ENCODE peak calls at places on chromosomes 7 and 10, in nine cellular contexts. Z, E, L, V, N, C, H, R and K are unnamed samples.

GRCh38 chr10:48444861-48445841 is 138.7 kb downstream of the MAPK8 start:
- DNase-seq in Z (peak), E (no peak), L (no peak), V (no peak), N (no peak), C (peak), H (peak), R (peak), K (peak)

GRCh38 chr10:47165711-47166404 is 134.1 kb upstream of the GDF10 start:
- DNase-seq in Z (peak), E (peak), L (peak), V (peak), N (peak), C (no peak), H (no peak), R (no peak), K (peak)

GRCh38 chr7:139294951-139295555 is 46.1 kb upstream of the FMC1 start:
- DNase-seq in Z (no peak), E (no peak), L (no peak), V (no peak), N (no peak), C (no peak), H (no peak), R (no peak), K (no peak)

GRCh38 chr7:24143547-24143946 is 140.4 kb upstream of the NPY start:
- DNase-seq in Z (no peak), E (no peak), L (no peak), V (no peak), N (no peak), C (no peak), H (no peak), R (no peak), K (no peak)

GRCh38 chr7:144407266-144407931 is 3.9 kb upstream of the NOBOX start:
- DNase-seq in Z (no peak), E (peak), L (no peak), V (no peak), N (no peak), C (no peak), H (no peak), R (no peak), K (no peak)

GRCh38 chr10:84267503-84268126 is 22.8 kb downstream of the RGR start:
- DNase-seq in Z (no peak), E (no peak), L (peak), V (peak), N (no peak), C (peak), H (peak), R (peak), K (no peak)

GRCh38 chr7:8190121-8190895 is 71.7 kb downstream of the ICA1 start:
- DNase-seq in Z (no peak), E (peak), L (peak), V (peak), N (no peak), C (no peak), H (peak), R (peak), K (no peak)

GRCh38 chr10:126843299-126843934 is 61.8 kb upstream of the DOCK1 start:
- DNase-seq in Z (no peak), E (no peak), L (no peak), V (peak), N (no peak), C (no peak), H (no peak), R (no peak), K (no peak)

GRCh38 chr7:70764004-70764691 is 367.8 kb upstream of the GALNT17 start:
- DNase-seq in Z (no peak), E (no peak), L (no peak), V (no peak), N (no peak), C (no peak), H (no peak), R (no peak), K (no peak)

GRCh38 chr7:110130669-110131068 is 960.3 kb upstream of the LRRN3 start:
- DNase-seq in Z (no peak), E (no peak), L (no peak), V (no peak), N (no peak), C (no peak), H (peak), R (no peak), K (no peak)

GRCh38 chr7:29839302-29839701 is 33.0 kb downstream of the WIPF3 start:
- DNase-seq in Z (no peak), E (no peak), L (peak), V (peak), N (peak), C (peak), H (peak), R (no peak), K (no peak)

GRCh38 chr10:92832121-92832520 is 16.2 kb upstream of the EXOC6 start:
- DNase-seq in Z (no peak), E (no peak), L (no peak), V (no peak), N (no peak), C (no peak), H (no peak), R (no peak), K (no peak)

GRCh38 chr7:18393465-18394118 is 102.0 kb upstream of the HDAC9 start:
- DNase-seq in Z (no peak), E (no peak), L (no peak), V (no peak), N (no peak), C (no peak), H (no peak), R (no peak), K (no peak)

GRCh38 chr7:113392421-113392820 is 274.1 kb upstream of the SMIM30 start:
- DNase-seq in Z (no peak), E (no peak), L (no peak), V (no peak), N (no peak), C (no peak), H (no peak), R (no peak), K (no peak)

GRCh38 chr7:25495342-25495855 is 267.1 kb upstream of the NPVF start:
- DNase-seq in Z (no peak), E (no peak), L (no peak), V (no peak), N (peak), C (peak), H (no peak), R (peak), K (no peak)

GRCh38 chr7:85023066-85023687 is 163.7 kb downstream of the SEMA3D start:
- DNase-seq in Z (no peak), E (peak), L (peak), V (no peak), N (no peak), C (peak), H (peak), R (peak), K (no peak)

GRCh38 chr10:88004451-88004850 is 141.0 kb downstream of the PTEN start:
- DNase-seq in Z (no peak), E (no peak), L (peak), V (no peak), N (no peak), C (no peak), H (no peak), R (no peak), K (no peak)

GRCh38 chr7:23963461-23963860 is 253.4 kb downstream of the STK31 start:
- DNase-seq in Z (no peak), E (no peak), L (no peak), V (no peak), N (no peak), C (no peak), H (no peak), R (no peak), K (no peak)

GRCh38 chr10:62166331-62167154 is 102.1 kb downstream of the RTKN2 start:
- DNase-seq in Z (no peak), E (no peak), L (no peak), V (peak), N (peak), C (no peak), H (peak), R (no peak), K (peak)

GRCh38 chr10:43000021-43000411 is 76.9 kb upstream of the RET start:
- DNase-seq in Z (peak), E (no peak), L (no peak), V (no peak), N (no peak), C (no peak), H (no peak), R (no peak), K (no peak)

GRCh38 chr10:75398238-75398629 is 3.3 kb downstream of the ZNF503 start:
- DNase-seq in Z (no peak), E (no peak), L (no peak), V (no peak), N (no peak), C (no peak), H (no peak), R (no peak), K (no peak)

GRCh38 chr7:143884978-143885559 is 16.9 kb downstream of the TCAF1 start:
- DNase-seq in Z (no peak), E (no peak), L (peak), V (no peak), N (peak), C (peak), H (no peak), R (peak), K (no peak)

GRCh38 chr7:132061931-132062330 is 505.5 kb upstream of the PODXL start:
- DNase-seq in Z (no peak), E (no peak), L (no peak), V (no peak), N (no peak), C (no peak), H (no peak), R (no peak), K (no peak)

GRCh38 chr10:61136151-61136550 is 192.2 kb upstream of the RHOBTB1 start:
- DNase-seq in Z (no peak), E (no peak), L (peak), V (no peak), N (no peak), C (no peak), H (peak), R (no peak), K (no peak)

GRCh38 chr7:44161371-44161770 is 20.2 kb upstream of the MYL7 start:
- DNase-seq in Z (no peak), E (no peak), L (no peak), V (no peak), N (no peak), C (no peak), H (no peak), R (no peak), K (no peak)

GRCh38 chr7:148334441-148334956 is 256.1 kb upstream of the C7orf33 start:
- DNase-seq in Z (no peak), E (no peak), L (no peak), V (no peak), N (no peak), C (no peak), H (no peak), R (no peak), K (no peak)

GRCh38 chr7:2729893-2730716 is 42.1 kb downstream of the AMZ1 start:
- DNase-seq in Z (peak), E (no peak), L (no peak), V (no peak), N (peak), C (no peak), H (no peak), R (no peak), K (no peak)

GRCh38 chr10:97714401-97715258 is 1.1 kb downstream of the MARVELD1 start:
- DNase-seq in Z (peak), E (peak), L (peak), V (peak), N (peak), C (peak), H (peak), R (peak), K (peak)

GRCh38 chr7:106216517-106217088 is 68.2 kb downstream of the NAMPT start:
- DNase-seq in Z (no peak), E (peak), L (peak), V (peak), N (peak), C (peak), H (peak), R (no peak), K (peak)

GRCh38 chr7:111987115-111987826 is 218.9 kb downstream of the DOCK4 start:
- DNase-seq in Z (no peak), E (no peak), L (no peak), V (no peak), N (no peak), C (no peak), H (no peak), R (no peak), K (no peak)

GRCh38 chr10:97109562-97109961 is 76.2 kb downstream of the SLIT1 start:
- DNase-seq in Z (no peak), E (no peak), L (no peak), V (no peak), N (no peak), C (no peak), H (no peak), R (no peak), K (no peak)

GRCh38 chr10:42691361-42692120 is 53.2 kb upstream of the ZNF33B start:
- DNase-seq in Z (no peak), E (no peak), L (no peak), V (no peak), N (no peak), C (no peak), H (no peak), R (no peak), K (no peak)

GRCh38 chr10:94131885-94132284 is 138.2 kb downstream of the PLCE1 start:
- DNase-seq in Z (no peak), E (no peak), L (no peak), V (no peak), N (no peak), C (no peak), H (no peak), R (no peak), K (no peak)

GRCh38 chr10:17655567-17656146 is 11.7 kb downstream of the STAM start:
- DNase-seq in Z (no peak), E (no peak), L (peak), V (no peak), N (no peak), C (peak), H (no peak), R (no peak), K (no peak)

GRCh38 chr7:43585521-43585920 is 2.6 kb downstream of the STK17A start:
- DNase-seq in Z (no peak), E (no peak), L (no peak), V (no peak), N (no peak), C (no peak), H (no peak), R (no peak), K (no peak)

GRCh38 chr10:51083280-51083986 is 9.1 kb downstream of the PRKG1 start:
- DNase-seq in Z (no peak), E (no peak), L (no peak), V (no peak), N (peak), C (no peak), H (no peak), R (peak), K (no peak)

GRCh38 chr10:34707656-34708055 is 107.4 kb downstream of the PARD3 start:
- DNase-seq in Z (no peak), E (no peak), L (no peak), V (no peak), N (no peak), C (no peak), H (no peak), R (no peak), K (no peak)

GRCh38 chr7:50208335-50208982 is 96.1 kb upstream of the IKZF1 start:
- DNase-seq in Z (no peak), E (no peak), L (no peak), V (no peak), N (no peak), C (no peak), H (no peak), R (no peak), K (no peak)

GRCh38 chr10:130023454-130024230 is 59.6 kb upstream of the EBF3 start:
- DNase-seq in Z (no peak), E (no peak), L (no peak), V (no peak), N (no peak), C (no peak), H (no peak), R (no peak), K (no peak)

DNA sequence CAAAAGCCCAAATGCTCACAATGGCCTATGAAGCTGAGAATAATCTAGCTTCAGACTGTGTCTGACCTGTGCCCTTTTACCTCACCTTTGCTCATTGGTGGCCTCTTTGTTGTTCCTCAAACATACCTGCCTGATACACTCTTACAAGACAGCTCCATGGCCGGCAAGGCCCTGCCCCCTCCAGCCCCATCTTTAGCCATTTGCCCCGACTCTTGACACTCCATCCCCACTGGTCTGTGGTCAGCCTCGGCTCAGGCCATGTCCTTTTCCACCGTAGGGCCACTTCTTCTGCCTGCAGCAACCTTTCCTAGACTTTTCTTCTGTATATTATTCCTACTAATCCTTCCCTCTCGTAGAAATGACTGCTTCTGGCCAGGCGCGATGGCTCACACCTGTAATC is 265.2 kb downstream of the RPS24 start:
- DNase-seq in Z (no peak), E (no peak), L (no peak), V (no peak), N (peak), C (no peak), H (no peak), R (no peak), K (no peak)
- H3K27ac ChIP-seq in Z (no peak), E (no peak), L (no peak), V (no peak), N (no peak), C (no peak), H (no peak), R (no peak), K (no peak)

GRCh38 chr10:22319559-22320558 is 1.0 kb upstream of the BMI1 start:
- DNase-seq in Z (no peak), E (no peak), L (no peak), V (no peak), N (no peak), C (no peak), H (no peak), R (peak), K (no peak)
- TF ChIP-seq CTCF in Z (no peak), E (no peak), L (no peak), V (no peak), N (no peak), C (no peak), H (no peak), R (no peak), K (no peak)

GRCh38 chr10:19952103-19952502 is 135.9 kb downstream of the PLXDC2 start:
- DNase-seq in Z (no peak), E (no peak), L (no peak), V (no peak), N (no peak), C (no peak), H (no peak), R (no peak), K (no peak)
- H3K27ac ChIP-seq in Z (peak), E (no peak), L (no peak), V (no peak), N (no peak), C (no peak), H (no peak), R (no peak), K (no peak)

GRCh38 chr7:5139998-5140397 is 50.0 kb upstream of the WIPI2 start:
- DNase-seq in Z (no peak), E (no peak), L (peak), V (peak), N (peak), C (no peak), H (peak), R (peak), K (no peak)
- TF ChIP-seq CTCF in Z (peak), E (peak), L (peak), V (peak), N (peak), C (peak), H (peak), R (peak), K (peak)

DNA sequence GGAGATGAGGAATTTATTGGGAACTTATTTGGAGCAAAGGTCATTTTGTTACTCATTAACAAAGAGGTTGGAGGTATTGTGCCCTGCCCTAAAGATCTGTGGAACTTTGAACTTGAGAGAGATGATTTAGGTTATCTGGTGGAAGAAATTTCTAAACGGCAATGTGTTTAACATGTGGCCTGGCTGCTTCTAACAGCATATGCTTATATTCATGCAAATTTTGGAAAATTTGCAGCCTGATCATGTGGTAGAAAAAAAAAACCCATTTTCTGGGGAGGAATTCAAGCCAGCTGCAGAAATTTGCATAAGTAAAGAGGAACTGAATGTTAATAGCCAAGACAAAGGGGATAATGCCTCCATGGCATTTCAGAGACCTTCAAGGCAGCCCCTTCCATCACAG is 10.7 kb upstream of the PANK1 start:
- DNase-seq in Z (no peak), E (no peak), L (no peak), V (no peak), N (no peak), C (no peak), H (no peak), R (no peak), K (no peak)
- H3K27ac ChIP-seq in Z (no peak), E (no peak), L (no peak), V (no peak), N (no peak), C (no peak), H (no peak), R (no peak), K (no peak)

DNA sequence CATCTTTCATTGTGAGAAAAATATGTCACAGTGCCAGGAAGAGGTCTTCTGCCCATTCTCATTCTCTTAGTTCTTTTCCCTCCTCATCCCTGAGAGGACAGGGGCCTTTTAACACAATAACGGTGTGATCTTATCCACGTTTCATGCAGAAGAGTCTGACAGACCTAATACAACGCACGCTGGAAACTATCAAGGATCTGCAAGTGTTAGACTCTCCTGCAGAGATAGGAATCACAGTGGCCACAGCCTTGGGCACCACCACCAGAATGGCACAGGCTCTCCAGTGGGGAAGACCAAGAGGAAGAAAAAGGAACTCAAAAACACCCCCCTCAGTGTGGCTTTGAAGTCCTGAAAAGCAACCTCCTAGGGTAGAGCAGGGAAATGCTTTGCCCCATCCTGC is 72.6 kb upstream of the LAMB4 start:
- DNase-seq in Z (no peak), E (no peak), L (no peak), V (no peak), N (no peak), C (no peak), H (no peak), R (no peak), K (no peak)
- TF ChIP-seq CTCF in Z (no peak), E (no peak), L (no peak), V (no peak), N (no peak), C (no peak), H (no peak), R (no peak), K (no peak)

GRCh38 chr7:158150234-158150633 is 437.4 kb downstream of the PTPRN2 start:
- DNase-seq in Z (no peak), E (no peak), L (no peak), V (no peak), N (no peak), C (no peak), H (no peak), R (no peak), K (no peak)
- H3K27ac ChIP-seq in Z (no peak), E (no peak), L (no peak), V (no peak), N (no peak), C (no peak), H (no peak), R (no peak), K (no peak)

DNA sequence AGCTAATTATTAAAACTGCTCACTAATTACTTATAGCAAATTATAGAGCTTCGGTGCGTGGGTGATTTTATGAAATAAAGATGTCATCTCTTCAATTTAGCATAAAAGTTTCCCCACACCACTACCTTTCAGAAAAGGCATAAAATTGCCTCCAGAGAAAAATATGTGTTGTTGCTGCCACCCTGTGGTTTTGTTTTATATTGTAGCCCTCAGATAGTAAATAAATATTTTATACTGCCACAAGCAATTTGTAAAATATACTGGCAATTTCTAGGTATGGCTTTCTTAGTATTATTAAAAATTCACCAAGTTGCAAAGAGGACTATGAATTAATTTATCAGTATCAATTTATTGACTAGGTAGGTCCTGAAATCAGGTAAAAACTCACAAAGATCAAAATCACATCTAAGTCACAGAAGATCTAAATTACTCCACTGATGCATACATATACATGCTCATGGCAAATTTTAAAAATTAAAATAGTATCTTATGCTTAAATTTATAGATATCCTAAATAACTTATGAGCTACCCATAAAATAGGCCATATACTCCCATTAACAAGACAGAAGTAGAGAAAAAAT is 26.5 kb downstream of the ASNS start:
- DNase-seq in Z (no peak), E (no peak), L (peak), V (no peak), N (no peak), C (peak), H (peak), R (peak), K (no peak)
- TF ChIP-seq CTCF in Z (peak), E (peak), L (peak), V (peak), N (peak), C (peak), H (peak), R (peak), K (no peak)